ENCODE peak calls at places on chromosomes 11 and 22, in five cellular contexts. S is brain microvascular endothelial cell, W is esophagus squamous epithelium, V is pancreas, K is HCT116. O is an unnamed sample.

GRCh38 chr22:39314251-39314971 is 5.0 kb downstream of the RPL3 start:
- DNase-seq in S (no peak), W (no peak), V (no peak), K (no peak), O (no peak)

GRCh38 chr11:3189193-3189843 is 24.2 kb upstream of the OSBPL5 start:
- DNase-seq in S (no peak), W (no peak), V (no peak), K (no peak), O (no peak)

GRCh38 chr11:26319906-26320305 is 12.0 kb upstream of the ANO3 start:
- DNase-seq in S (peak), W (no peak), V (no peak), K (no peak), O (peak)

GRCh38 chr11:88344869-88345268 is 7.3 kb upstream of the CTSC start:
- DNase-seq in S (no peak), W (no peak), V (no peak), K (no peak), O (no peak)

GRCh38 chr11:551131-551530 is 9.4 kb downstream of the LMNTD2 start:
- DNase-seq in S (no peak), W (no peak), V (no peak), K (no peak), O (no peak)

GRCh38 chr22:24284747-24285203 is 14.1 kb downstream of the SPECC1L start:
- DNase-seq in S (peak), W (no peak), V (no peak), K (peak), O (peak)

GRCh38 chr11:114140826-114141225 is 81.3 kb downstream of the ZBTB16 start:
- DNase-seq in S (no peak), W (no peak), V (no peak), K (no peak), O (no peak)

GRCh38 chr11:75311858-75312288 is 39.6 kb downstream of the ARRB1 start:
- DNase-seq in S (peak), W (no peak), V (peak), K (no peak), O (peak)

GRCh38 chr11:4496555-4497248 is 14.3 kb downstream of the OR52K1 start:
- DNase-seq in S (no peak), W (no peak), V (no peak), K (no peak), O (no peak)

GRCh38 chr22:35043251-35043931 is 22.6 kb upstream of the ISX start:
- DNase-seq in S (no peak), W (no peak), V (no peak), K (no peak), O (no peak)

GRCh38 chr11:8826901-8827560 is 84.0 kb upstream of the AKIP1 start:
- DNase-seq in S (no peak), W (no peak), V (no peak), K (no peak), O (no peak)

GRCh38 chr11:118241191-118242098 is 10.7 kb downstream of the MPZL3 start:
- DNase-seq in S (no peak), W (no peak), V (no peak), K (peak), O (no peak)

GRCh38 chr11:126265801-126266200 is 2.9 kb downstream of the SRPRA start:
- DNase-seq in S (peak), W (no peak), V (no peak), K (no peak), O (peak)

GRCh38 chr11:2788751-2789140 is 89.0 kb upstream of the KCNQ1OT1 start:
- DNase-seq in S (no peak), W (no peak), V (peak), K (no peak), O (no peak)

GRCh38 chr22:42885446-42885845 is 28.4 kb upstream of the ARFGAP3 start:
- DNase-seq in S (no peak), W (no peak), V (no peak), K (no peak), O (peak)

GRCh38 chr11:72899238-72899637 is 85.0 kb downstream of the ATG16L2 start:
- DNase-seq in S (no peak), W (no peak), V (no peak), K (no peak), O (peak)

GRCh38 chr11:3136542-3137455 is 28.3 kb downstream of the OSBPL5 start:
- DNase-seq in S (no peak), W (no peak), V (peak), K (no peak), O (no peak)

GRCh38 chr11:70358797-70359196 is 39.5 kb upstream of the CTTN start:
- DNase-seq in S (no peak), W (no peak), V (no peak), K (no peak), O (no peak)

GRCh38 chr22:49838771-49839717 is 11.4 kb upstream of the BRD1 start:
- DNase-seq in S (no peak), W (no peak), V (no peak), K (no peak), O (no peak)

GRCh38 chr22:29212738-29213137 is 7.0 kb downstream of the EMID1 start:
- DNase-seq in S (no peak), W (no peak), V (no peak), K (no peak), O (no peak)
- TF ChIP-seq CTCF in S (no peak), W (no peak), V (no peak), K (no peak), O (no peak)

GRCh38 chr11:69298778-69299461 is 5.0 kb downstream of the MYEOV start:
- DNase-seq in S (no peak), W (no peak), V (no peak), K (no peak), O (peak)

GRCh38 chr11:69297926-69298777 is 4.2 kb downstream of the MYEOV start:
- DNase-seq in S (peak), W (peak), V (peak), K (peak), O (peak)

GRCh38 chr11:69296890-69297224 is 2.9 kb downstream of the MYEOV start:
- DNase-seq in S (no peak), W (no peak), V (peak), K (no peak), O (no peak)

GRCh38 chr11:69295995-69296889 is 2.3 kb downstream of the MYEOV start:
- DNase-seq in S (peak), W (no peak), V (peak), K (no peak), O (peak)

DNA sequence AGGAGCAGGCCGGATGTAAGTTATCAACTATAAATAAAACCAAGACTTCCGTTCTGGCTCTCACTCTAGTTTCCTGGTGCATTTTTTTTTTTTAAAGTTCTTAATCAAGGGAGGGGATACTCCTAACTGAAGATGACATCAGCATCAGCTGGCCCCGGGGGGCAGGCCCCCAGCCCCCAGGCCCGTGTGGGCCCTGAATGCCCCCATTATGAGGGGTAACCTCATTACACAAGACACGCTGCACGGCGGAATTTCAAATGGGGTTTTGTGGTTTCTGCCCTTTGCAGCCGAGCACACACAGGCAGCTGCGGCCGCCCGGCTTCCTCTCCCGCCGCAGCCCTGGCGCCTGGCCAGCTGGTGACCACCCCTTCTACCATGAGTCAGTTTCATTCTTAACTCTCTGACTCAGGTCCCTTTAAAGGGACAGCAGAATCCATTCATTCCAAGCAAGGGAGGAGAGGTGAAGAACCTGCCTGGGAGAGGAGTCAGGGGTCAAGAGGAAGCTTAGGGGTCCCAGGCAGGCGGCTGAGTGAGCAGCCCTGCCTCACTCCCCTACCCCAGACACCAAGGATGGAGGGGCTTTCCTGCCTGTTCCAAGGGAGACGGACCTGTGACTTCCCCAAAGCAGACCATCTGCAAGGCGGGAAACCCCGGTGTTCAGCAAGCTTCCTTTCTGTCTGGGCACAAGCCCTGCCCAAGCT is 3.4 kb downstream of the MYEOV start:
- DNase-seq in S (peak), W (peak), V (peak), K (peak), O (peak)
- H3K4me3 ChIP-seq in S (no peak), W (peak), V (no peak), K (peak), O (no peak)

DNA sequence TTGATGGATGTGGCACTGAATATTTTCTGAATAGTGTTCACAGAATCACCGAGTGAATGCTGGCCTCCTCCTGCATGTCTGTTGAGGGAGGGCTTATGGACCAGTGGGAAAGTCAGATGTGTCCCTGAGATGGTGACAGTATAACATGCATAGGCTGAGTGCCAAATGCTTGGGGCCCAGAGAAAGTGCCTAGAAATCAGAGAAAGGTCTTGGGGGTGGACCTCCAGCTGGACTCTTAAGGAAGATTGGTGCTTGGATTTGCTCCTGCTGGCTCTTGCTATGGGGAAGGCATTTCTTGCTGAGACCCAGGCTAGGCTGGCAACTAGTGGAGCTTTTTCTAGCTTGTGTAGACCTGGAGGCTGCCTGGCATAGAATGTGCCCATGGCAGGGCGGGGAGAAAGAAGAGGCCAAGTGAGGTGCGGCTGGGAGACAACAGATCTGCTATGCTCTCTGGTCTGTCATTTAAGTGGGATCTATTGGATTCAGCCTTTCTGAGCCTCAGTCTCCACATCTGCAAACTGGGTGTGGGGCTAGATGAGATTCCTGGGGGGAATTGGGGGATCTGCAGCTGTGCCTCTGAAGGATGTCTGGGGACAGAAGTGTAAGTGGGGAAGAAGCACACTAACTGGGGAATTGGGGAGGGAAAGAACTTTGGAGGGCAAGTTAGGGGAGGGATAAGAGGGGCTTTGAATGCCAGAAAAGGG is 27.4 kb downstream of the ZNRF3 start:
- DNase-seq in S (no peak), W (no peak), V (no peak), K (no peak), O (no peak)
- TF ChIP-seq CTCF in S (no peak), W (no peak), V (no peak), K (no peak), O (no peak)

GRCh38 chr11:48110509-48110766 is 106.2 kb upstream of the OR4B1 start:
- DNase-seq in S (no peak), W (no peak), V (no peak), K (no peak), O (no peak)
- H3K4me3 ChIP-seq in S (no peak), W (no peak), V (no peak), K (no peak), O (no peak)

DNA sequence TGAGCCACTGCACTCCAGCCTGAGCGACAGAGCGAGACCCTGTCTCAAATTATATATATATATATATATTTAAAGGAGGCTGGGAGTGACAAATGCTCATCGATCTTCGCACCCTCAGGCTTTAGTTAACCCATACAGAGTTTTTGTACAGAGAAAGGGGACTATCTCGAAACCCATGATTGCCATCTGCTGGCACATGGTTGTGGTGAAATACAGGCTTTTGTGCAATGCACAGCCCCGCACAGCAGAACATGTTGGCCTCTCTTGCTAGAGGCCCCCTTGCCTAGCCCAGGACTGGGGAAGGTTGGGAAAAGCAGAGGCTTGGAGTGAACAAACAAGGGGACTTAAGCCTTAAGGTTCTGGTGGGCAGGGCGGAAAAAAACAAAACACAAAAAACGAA is 3.6 kb downstream of the MYBPC3 start:
- DNase-seq in S (peak), W (no peak), V (no peak), K (peak), O (peak)
- TF ChIP-seq CTCF in S (peak), W (peak), V (no peak), K (peak), O (peak)

GRCh38 chr22:17754233-17754925 is 19.9 kb downstream of the BID start:
- DNase-seq in S (no peak), W (no peak), V (no peak), K (no peak), O (no peak)
- H3K4me3 ChIP-seq in S (no peak), W (no peak), V (no peak), K (no peak), O (no peak)

DNA sequence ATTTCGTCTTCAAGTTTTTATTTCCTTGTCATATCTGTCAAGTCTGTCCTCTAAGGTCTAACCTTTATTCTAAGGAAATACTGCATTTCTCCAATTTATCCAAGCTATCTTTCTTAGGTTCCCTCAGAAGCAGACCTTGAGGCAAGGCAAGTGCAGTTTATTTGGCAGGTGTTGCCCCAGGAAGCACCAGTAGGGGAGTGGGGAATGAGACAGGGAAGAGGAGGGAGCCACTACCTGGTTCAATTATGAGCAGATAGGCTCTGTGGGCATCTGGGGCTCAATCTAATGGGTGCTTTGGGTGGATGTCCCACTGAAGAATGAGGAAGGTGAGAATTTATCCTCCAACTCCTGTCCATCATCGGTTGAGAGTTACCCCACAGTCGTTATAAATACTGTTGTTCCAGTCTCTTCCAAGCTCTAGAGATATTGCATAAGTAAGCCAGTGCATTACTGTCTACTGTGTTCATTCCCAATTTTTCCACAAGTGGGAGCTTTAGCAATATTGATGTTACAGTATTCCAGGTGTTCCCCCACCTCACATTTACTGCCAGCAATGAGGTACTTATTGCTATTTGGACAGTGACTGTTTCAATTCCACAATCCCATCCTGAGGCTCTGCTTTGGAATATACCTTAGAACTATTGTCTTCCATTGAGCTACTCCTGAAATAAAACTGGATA is 154.9 kb upstream of the CEP126 start:
- DNase-seq in S (no peak), W (no peak), V (no peak), K (peak), O (peak)
- TF ChIP-seq CTCF in S (peak), W (no peak), V (no peak), K (peak), O (peak)

DNA sequence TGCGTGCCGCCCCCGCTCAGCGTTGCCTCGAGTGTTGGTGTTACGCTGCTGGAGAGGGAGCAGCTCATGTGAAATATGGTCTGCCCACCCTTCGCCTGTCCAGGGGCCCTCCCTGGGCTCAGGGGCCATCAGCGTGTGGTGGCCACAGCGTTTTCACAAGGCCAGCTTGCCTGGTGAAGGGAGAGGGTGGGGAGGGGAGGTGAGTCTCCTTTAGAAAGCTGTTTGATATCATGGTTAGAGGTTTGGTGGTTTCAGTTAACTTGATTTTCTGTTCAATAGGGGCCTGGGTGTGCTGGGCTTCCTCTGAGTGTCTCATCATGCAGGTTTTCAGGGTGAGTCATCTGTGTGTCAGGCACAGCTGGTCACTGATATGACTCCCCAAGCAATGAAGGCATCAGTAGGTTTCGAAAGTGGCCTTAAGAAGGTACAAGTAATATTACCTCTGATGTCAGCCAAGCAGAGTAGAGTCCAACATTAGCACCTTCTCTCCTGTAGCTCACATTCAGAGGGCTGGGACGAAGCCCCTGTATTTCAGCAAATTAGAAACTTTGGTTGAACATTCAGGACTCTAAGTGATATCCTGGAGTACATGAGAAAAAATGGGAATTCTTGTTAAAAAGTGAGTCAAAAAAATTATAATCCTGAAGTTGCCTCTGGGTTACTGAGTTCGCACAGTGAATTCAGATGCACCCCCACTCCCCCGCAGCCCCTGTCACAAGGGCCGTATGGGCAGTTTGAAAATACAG is 172.5 kb downstream of the TBC1D22A start:
- DNase-seq in S (peak), W (no peak), V (no peak), K (peak), O (peak)
- H3K4me3 ChIP-seq in S (no peak), W (no peak), V (no peak), K (peak), O (no peak)

GRCh38 chr11:103257360-103257759 is 148.1 kb downstream of the DYNC2H1 start:
- DNase-seq in S (peak), W (no peak), V (no peak), K (peak), O (peak)
- TF ChIP-seq CTCF in S (peak), W (no peak), V (no peak), K (peak), O (peak)

O was measured in fibroblast of mammary gland.